ENCODE peak calls at places on chromosome 12, in nine cellular contexts. One of them, this sample, is unnamed.

GRCh38 chr12:131860472-131861260 is 32.5 kb downstream of the MMP17 start:
- DNase-seq in OCI-M1: peak; percentile 95
- DNase-seq in AG09309: no peak
- DNase-seq in ovary: no peak
- DNase-seq in HCEC 1CT: peak; percentile 51
- DNase-seq in right lobe of liver: peak; percentile 95
- DNase-seq in AG04450: no peak
- DNase-seq in choroid plexus epithelial cell: peak; percentile 77
- DNase-seq in nephron progenitor cell: no peak
- DNase-seq in this sample: no peak

GRCh38 chr12:115932073-115932472 is 345.4 kb downstream of the MED13L start:
- DNase-seq in AG09309: no peak
- DNase-seq in AG04450: no peak
- DNase-seq in right lobe of liver: no peak
- DNase-seq in OCI-M1: peak; percentile 28
- DNase-seq in ovary: no peak
- DNase-seq in HCEC 1CT: no peak
- DNase-seq in nephron progenitor cell: no peak
- DNase-seq in choroid plexus epithelial cell: no peak
- DNase-seq in this sample: no peak

GRCh38 chr12:14289596-14289995 is 75.9 kb upstream of the ATF7IP start:
- DNase-seq in OCI-M1: no peak
- DNase-seq in AG04450: no peak
- DNase-seq in right lobe of liver: no peak
- DNase-seq in HCEC 1CT: no peak
- DNase-seq in AG09309: no peak
- DNase-seq in nephron progenitor cell: no peak
- DNase-seq in ovary: no peak
- DNase-seq in choroid plexus epithelial cell: no peak
- DNase-seq in this sample: no peak

GRCh38 chr12:54370218-54370730 is 6.0 kb upstream of the GPR84 start:
- DNase-seq in ovary: peak; percentile 90
- DNase-seq in AG09309: peak; percentile 48
- DNase-seq in HCEC 1CT: peak; percentile 86
- DNase-seq in AG04450: peak; percentile 46
- DNase-seq in right lobe of liver: peak; percentile 75
- DNase-seq in choroid plexus epithelial cell: peak; percentile 79
- DNase-seq in nephron progenitor cell: peak; percentile 88
- DNase-seq in OCI-M1: no peak
- DNase-seq in this sample: peak; percentile 91

GRCh38 chr12:27330846-27331245 is 1.8 kb upstream of the BMAL2 start:
- DNase-seq in HCEC 1CT: no peak
- DNase-seq in AG04450: no peak
- DNase-seq in ovary: no peak
- DNase-seq in nephron progenitor cell: no peak
- DNase-seq in right lobe of liver: no peak
- DNase-seq in choroid plexus epithelial cell: peak; percentile 27
- DNase-seq in OCI-M1: no peak
- DNase-seq in AG09309: no peak
- DNase-seq in this sample: no peak

GRCh38 chr12:121061831-121062230 is 22.8 kb upstream of the OASL start:
- DNase-seq in choroid plexus epithelial cell: peak; percentile 51
- DNase-seq in right lobe of liver: no peak
- DNase-seq in AG04450: no peak
- DNase-seq in OCI-M1: peak; percentile 71
- DNase-seq in AG09309: no peak
- DNase-seq in nephron progenitor cell: no peak
- DNase-seq in HCEC 1CT: peak; percentile 31
- DNase-seq in ovary: no peak
- DNase-seq in this sample: no peak

GRCh38 chr12:49059385-49060232 is 985 bp downstream of the KMT2D start:
- DNase-seq in right lobe of liver: peak; percentile 72
- DNase-seq in nephron progenitor cell: peak; percentile 73
- DNase-seq in ovary: peak; percentile 60
- DNase-seq in AG04450: no peak
- DNase-seq in OCI-M1: peak; percentile 55
- DNase-seq in AG09309: no peak
- DNase-seq in choroid plexus epithelial cell: peak; percentile 37
- DNase-seq in HCEC 1CT: no peak
- DNase-seq in this sample: no peak

GRCh38 chr12:7131502-7131866 is 1.3 kb downstream of the CLSTN3 start:
- DNase-seq in choroid plexus epithelial cell: no peak
- DNase-seq in OCI-M1: peak; percentile 17
- DNase-seq in AG09309: no peak
- DNase-seq in right lobe of liver: no peak
- DNase-seq in AG04450: no peak
- DNase-seq in HCEC 1CT: no peak
- DNase-seq in ovary: no peak
- DNase-seq in nephron progenitor cell: no peak
- DNase-seq in this sample: peak; percentile 46